ENCODE peak calls at places on chromosomes 3 and 15, in seven cellular contexts. One of them, this sample, is unnamed.

GRCh38 chr3:187925326-187925725 is 180.1 kb upstream of the BCL6 start:
- DNase-seq in BJ: no peak
- DNase-seq in GM19239: no peak
- DNase-seq in right cardiac atrium: no peak
- DNase-seq in renal cortical epithelial cell: no peak
- DNase-seq in activated CD4-positive, alpha-beta T cell treated with anti-CD3 and anti-CD28 coated beads, Interleukin-2, amount 10 ng/mL, durations not matched to agents 7 days and 5 days: no peak
- DNase-seq in ovary: no peak
- DNase-seq in this sample: no peak

GRCh38 chr3:111859061-111859973 is at the start of gene PHLDB2:
- DNase-seq in ovary: peak
- DNase-seq in GM19239: peak
- DNase-seq in renal cortical epithelial cell: peak
- DNase-seq in BJ: no peak
- DNase-seq in right cardiac atrium: peak
- DNase-seq in activated CD4-positive, alpha-beta T cell treated with anti-CD3 and anti-CD28 coated beads, Interleukin-2, amount 10 ng/mL, durations not matched to agents 7 days and 5 days: peak
- DNase-seq in this sample: no peak

GRCh38 chr3:115248274-115248673 is 101.2 kb upstream of the ZBTB20 start:
- DNase-seq in right cardiac atrium: no peak
- DNase-seq in ovary: no peak
- DNase-seq in BJ: no peak
- DNase-seq in GM19239: no peak
- DNase-seq in activated CD4-positive, alpha-beta T cell treated with anti-CD3 and anti-CD28 coated beads, Interleukin-2, amount 10 ng/mL, durations not matched to agents 7 days and 5 days: no peak
- DNase-seq in renal cortical epithelial cell: peak
- DNase-seq in this sample: no peak

GRCh38 chr3:157073810-157074209 is 86.1 kb downstream of the CCNL1 start:
- DNase-seq in right cardiac atrium: no peak
- DNase-seq in GM19239: no peak
- DNase-seq in renal cortical epithelial cell: peak
- DNase-seq in ovary: no peak
- DNase-seq in activated CD4-positive, alpha-beta T cell treated with anti-CD3 and anti-CD28 coated beads, Interleukin-2, amount 10 ng/mL, durations not matched to agents 7 days and 5 days: no peak
- DNase-seq in BJ: peak
- DNase-seq in this sample: peak

GRCh38 chr3:126128504-126129407 is 44.8 kb upstream of the SLC41A3 start:
- DNase-seq in BJ: no peak
- DNase-seq in GM19239: no peak
- DNase-seq in ovary: peak
- DNase-seq in renal cortical epithelial cell: no peak
- DNase-seq in activated CD4-positive, alpha-beta T cell treated with anti-CD3 and anti-CD28 coated beads, Interleukin-2, amount 10 ng/mL, durations not matched to agents 7 days and 5 days: no peak
- DNase-seq in right cardiac atrium: no peak
- DNase-seq in this sample: no peak

GRCh38 chr3:100089802-100090668 is 24.3 kb downstream of the FILIP1L start:
- DNase-seq in BJ: no peak
- DNase-seq in GM19239: no peak
- DNase-seq in right cardiac atrium: no peak
- DNase-seq in ovary: no peak
- DNase-seq in activated CD4-positive, alpha-beta T cell treated with anti-CD3 and anti-CD28 coated beads, Interleukin-2, amount 10 ng/mL, durations not matched to agents 7 days and 5 days: peak
- DNase-seq in renal cortical epithelial cell: peak
- DNase-seq in this sample: no peak

GRCh38 chr3:94961423-94962100 is 898.7 kb downstream of the NSUN3 start:
- DNase-seq in activated CD4-positive, alpha-beta T cell treated with anti-CD3 and anti-CD28 coated beads, Interleukin-2, amount 10 ng/mL, durations not matched to agents 7 days and 5 days: no peak
- DNase-seq in right cardiac atrium: no peak
- DNase-seq in ovary: no peak
- DNase-seq in renal cortical epithelial cell: no peak
- DNase-seq in BJ: no peak
- DNase-seq in GM19239: no peak
- DNase-seq in this sample: no peak

GRCh38 chr3:66536791-66537190 is 36.0 kb upstream of the LRIG1 start:
- DNase-seq in GM19239: no peak
- DNase-seq in activated CD4-positive, alpha-beta T cell treated with anti-CD3 and anti-CD28 coated beads, Interleukin-2, amount 10 ng/mL, durations not matched to agents 7 days and 5 days: no peak
- DNase-seq in ovary: no peak
- DNase-seq in renal cortical epithelial cell: no peak
- DNase-seq in right cardiac atrium: no peak
- DNase-seq in BJ: no peak
- DNase-seq in this sample: no peak

GRCh38 chr15:39691229-39691628 is 91.4 kb downstream of the FSIP1 start:
- DNase-seq in right cardiac atrium: no peak
- DNase-seq in renal cortical epithelial cell: no peak
- DNase-seq in ovary: no peak
- DNase-seq in activated CD4-positive, alpha-beta T cell treated with anti-CD3 and anti-CD28 coated beads, Interleukin-2, amount 10 ng/mL, durations not matched to agents 7 days and 5 days: no peak
- DNase-seq in GM19239: no peak
- DNase-seq in BJ: no peak
- DNase-seq in this sample: no peak

GRCh38 chr3:117788086-117788485 is 1078.5 kb downstream of the TUSC7 start:
- DNase-seq in BJ: peak
- DNase-seq in activated CD4-positive, alpha-beta T cell treated with anti-CD3 and anti-CD28 coated beads, Interleukin-2, amount 10 ng/mL, durations not matched to agents 7 days and 5 days: no peak
- DNase-seq in ovary: no peak
- DNase-seq in GM19239: no peak
- DNase-seq in renal cortical epithelial cell: peak
- DNase-seq in right cardiac atrium: peak
- DNase-seq in this sample: peak

GRCh38 chr3:48565591-48566400 is 2.2 kb upstream of the UCN2 start:
- DNase-seq in BJ: no peak
- DNase-seq in activated CD4-positive, alpha-beta T cell treated with anti-CD3 and anti-CD28 coated beads, Interleukin-2, amount 10 ng/mL, durations not matched to agents 7 days and 5 days: no peak
- DNase-seq in ovary: no peak
- DNase-seq in GM19239: no peak
- DNase-seq in right cardiac atrium: no peak
- DNase-seq in renal cortical epithelial cell: peak
- DNase-seq in this sample: no peak

GRCh38 chr3:46316258-46316657 is 37.7 kb upstream of the CCR2 start:
- DNase-seq in GM19239: no peak
- DNase-seq in activated CD4-positive, alpha-beta T cell treated with anti-CD3 and anti-CD28 coated beads, Interleukin-2, amount 10 ng/mL, durations not matched to agents 7 days and 5 days: no peak
- DNase-seq in right cardiac atrium: no peak
- DNase-seq in ovary: no peak
- DNase-seq in renal cortical epithelial cell: no peak
- DNase-seq in BJ: no peak
- DNase-seq in this sample: no peak

GRCh38 chr3:158330820-158331219 is 220.9 kb downstream of the RSRC1 start:
- DNase-seq in BJ: no peak
- DNase-seq in ovary: no peak
- DNase-seq in GM19239: no peak
- DNase-seq in renal cortical epithelial cell: peak
- DNase-seq in right cardiac atrium: no peak
- DNase-seq in activated CD4-positive, alpha-beta T cell treated with anti-CD3 and anti-CD28 coated beads, Interleukin-2, amount 10 ng/mL, durations not matched to agents 7 days and 5 days: no peak
- DNase-seq in this sample: no peak

GRCh38 chr3:125202197-125202596 is 10.4 kb downstream of the SLC12A8 start:
- DNase-seq in right cardiac atrium: no peak
- DNase-seq in GM19239: no peak
- DNase-seq in BJ: no peak
- DNase-seq in activated CD4-positive, alpha-beta T cell treated with anti-CD3 and anti-CD28 coated beads, Interleukin-2, amount 10 ng/mL, durations not matched to agents 7 days and 5 days: peak
- DNase-seq in ovary: no peak
- DNase-seq in renal cortical epithelial cell: no peak
- DNase-seq in this sample: no peak

GRCh38 chr15:52466134-52466701 is 62.5 kb downstream of the MYO5A start:
- DNase-seq in renal cortical epithelial cell: no peak
- DNase-seq in ovary: no peak
- DNase-seq in BJ: no peak
- DNase-seq in right cardiac atrium: peak
- DNase-seq in GM19239: peak
- DNase-seq in activated CD4-positive, alpha-beta T cell treated with anti-CD3 and anti-CD28 coated beads, Interleukin-2, amount 10 ng/mL, durations not matched to agents 7 days and 5 days: peak
- DNase-seq in this sample: no peak

This sample was measured in GM04503.